ENCODE peak calls at places on chromosomes 5 and 9, in eight cellular contexts. Q is AG08395; D is NCI-H1930; O is CD4-positive, alpha-beta T cell; R is amygdala; S is endodermal cell; K is activated CD4-positive, alpha-beta T cell treated with anti-CD3 and anti-CD28 coated beads, Interleukin-2, amount 50 U/mL, for 48 hours; P is kidney. E is an unnamed sample.

GRCh38 chr9:37371565-37372464 is 50.7 kb upstream of the GRHPR start:
- DNase-seq in K (peak; percentile 36), P (no peak), S (no peak), Q (peak; percentile 15), D (no peak), O (peak; percentile 10), R (no peak), E (no peak)

GRCh38 chr5:103433216-103433615 is 129.4 kb downstream of the NUDT12 start:
- DNase-seq in D (no peak), P (no peak), S (no peak), O (no peak), R (no peak), K (no peak), Q (peak; percentile 40), E (no peak)

GRCh38 chr5:78757269-78758053 is 108.9 kb upstream of the LHFPL2 start:
- DNase-seq in R (no peak), P (no peak), S (no peak), O (no peak), D (no peak), Q (peak; percentile 74), K (peak; percentile 7), E (no peak)

GRCh38 chr5:132227485-132228240 is at the start of gene P4HA2:
- DNase-seq in S (peak; percentile 90), D (peak; percentile 56), K (peak; percentile 76), R (no peak), P (peak; percentile 94), Q (peak; percentile 90), O (peak; percentile 30), E (no peak)

GRCh38 chr5:130963798-130964197 is 201.3 kb downstream of the HINT1 start:
- DNase-seq in D (no peak), P (no peak), S (no peak), O (no peak), Q (no peak), K (no peak), R (no peak), E (no peak)

GRCh38 chr9:129598089-129598596 is 22.8 kb downstream of the C9orf50 start:
- DNase-seq in P (peak; percentile 45), R (no peak), O (no peak), D (no peak), K (no peak), S (no peak), Q (no peak), E (no peak)

GRCh38 chr5:145471831-145472616 is 363.1 kb downstream of the PRELID2 start:
- DNase-seq in P (no peak), S (peak; percentile 49), Q (no peak), K (no peak), R (no peak), O (no peak), D (no peak), E (no peak)

GRCh38 chr5:36359267-36359666 is 57.6 kb upstream of the RANBP3L start:
- DNase-seq in S (no peak), R (no peak), K (no peak), O (no peak), Q (no peak), P (no peak), D (no peak), E (no peak)

GRCh38 chr5:17218353-17219005 is 1.0 kb downstream of the BASP1 start:
- DNase-seq in K (no peak), D (no peak), Q (peak; percentile 53), S (peak; percentile 70), R (no peak), O (no peak), P (peak; percentile 79), E (no peak)